ENCODE peak calls at places on chromosomes 5 and 9, in nine cellular contexts. M, Z, T, P, X, G, F, J and Y are unnamed samples.

GRCh38 chr5:73422164-73422563 is 26.4 kb downstream of the FOXD1 start:
- DNase-seq in T (no peak), J (no peak), P (no peak), M (no peak), F (no peak), X (no peak), G (no peak), Z (no peak), Y (no peak)

GRCh38 chr9:107174441-107174840 is 108.6 kb upstream of the RAD23B start:
- DNase-seq in M (no peak), J (peak; percentile 14), G (no peak), F (no peak), T (no peak), X (no peak), Z (no peak), P (no peak), Y (no peak)

GRCh38 chr9:87280421-87280820 is 217.2 kb upstream of the DAPK1 start:
- DNase-seq in P (no peak), T (no peak), Z (no peak), J (no peak), F (no peak), G (no peak), M (no peak), X (peak; percentile 55), Y (no peak)

GRCh38 chr5:37603072-37603471 is 224.0 kb downstream of the WDR70 start:
- DNase-seq in M (no peak), J (no peak), X (peak; percentile 15), P (no peak), T (no peak), Z (no peak), G (no peak), F (no peak), Y (no peak)

GRCh38 chr9:129183495-129184308 is 5.6 kb upstream of the IER5L start:
- DNase-seq in X (no peak), M (peak; percentile 67), Z (peak; percentile 59), J (no peak), T (no peak), P (no peak), F (no peak), G (no peak), Y (no peak)

GRCh38 chr5:74669824-74670223 is 15.2 kb upstream of the HEXB start:
- DNase-seq in M (no peak), J (no peak), Z (no peak), P (no peak), G (no peak), X (no peak), F (no peak), T (no peak), Y (no peak)

GRCh38 chr5:127369772-127370171 is 79.2 kb downstream of the MEGF10 start:
- DNase-seq in P (no peak), F (no peak), Z (no peak), X (no peak), G (no peak), J (no peak), M (peak; percentile 11), T (no peak), Y (no peak)

GRCh38 chr5:159657766-159658165 is 258.5 kb upstream of the ADRA1B start:
- DNase-seq in Z (no peak), J (no peak), F (no peak), M (no peak), G (no peak), T (no peak), X (no peak), P (no peak), Y (no peak)

GRCh38 chr5:142087920-142088679 is 20.5 kb upstream of the NDFIP1 start:
- DNase-seq in T (no peak), J (no peak), M (no peak), Z (no peak), P (no peak), F (no peak), G (no peak), X (no peak), Y (no peak)

GRCh38 chr5:72523960-72524582 is 16.9 kb upstream of the ZNF366 start:
- DNase-seq in P (peak; percentile 52), F (no peak), J (peak; percentile 96), Z (peak; percentile 64), G (no peak), M (peak; percentile 26), T (no peak), X (peak; percentile 94), Y (no peak)

GRCh38 chr9:98916660-98917059 is 27.0 kb upstream of the COL15A1 start:
- DNase-seq in M (peak; percentile 60), P (no peak), F (no peak), Z (peak; percentile 68), J (no peak), G (peak; percentile 47), T (no peak), X (peak; percentile 29), Y (no peak)

GRCh38 chr5:76422742-76423141 is 19.7 kb downstream of the IQGAP2 start:
- DNase-seq in P (no peak), F (no peak), T (no peak), M (no peak), G (no peak), Z (no peak), J (no peak), X (no peak), Y (no peak)

GRCh38 chr5:61327761-61328753 is 4.0 kb upstream of the ZSWIM6 start:
- DNase-seq in G (no peak), P (peak; percentile 58), F (no peak), X (peak; percentile 86), J (peak; percentile 94), Z (no peak), T (no peak), M (no peak), Y (no peak)

GRCh38 chr5:163115011-163115410 is 322.4 kb upstream of the CCNG1 start:
- DNase-seq in M (no peak), Z (no peak), X (no peak), G (no peak), J (no peak), F (no peak), P (no peak), T (no peak), Y (no peak)

GRCh38 chr5:18420711-18421110 is 786.5 kb downstream of the TAF11L14 start:
- DNase-seq in P (no peak), G (no peak), Z (no peak), F (no peak), T (no peak), J (no peak), X (no peak), M (no peak), Y (no peak)

GRCh38 chr5:146009020-146009419 is 72.6 kb downstream of the SH3RF2 start:
- DNase-seq in X (no peak), P (no peak), F (no peak), Z (no peak), G (no peak), M (no peak), T (no peak), J (no peak), Y (no peak)

GRCh38 chr5:146005723-146006122 is 69.3 kb downstream of the SH3RF2 start:
- DNase-seq in J (peak; percentile 54), F (no peak), T (no peak), G (no peak), P (no peak), X (peak; percentile 35), M (no peak), Z (no peak), Y (no peak)

GRCh38 chr5:146007973-146008372 is 71.6 kb downstream of the SH3RF2 start:
- DNase-seq in G (no peak), T (no peak), P (no peak), F (no peak), M (no peak), Z (no peak), X (no peak), J (no peak), Y (no peak)

GRCh38 chr5:146006470-146006869 is 70.1 kb downstream of the SH3RF2 start:
- DNase-seq in T (no peak), P (no peak), F (no peak), Z (no peak), G (no peak), J (no peak), X (no peak), M (no peak), Y (no peak)

DNA sequence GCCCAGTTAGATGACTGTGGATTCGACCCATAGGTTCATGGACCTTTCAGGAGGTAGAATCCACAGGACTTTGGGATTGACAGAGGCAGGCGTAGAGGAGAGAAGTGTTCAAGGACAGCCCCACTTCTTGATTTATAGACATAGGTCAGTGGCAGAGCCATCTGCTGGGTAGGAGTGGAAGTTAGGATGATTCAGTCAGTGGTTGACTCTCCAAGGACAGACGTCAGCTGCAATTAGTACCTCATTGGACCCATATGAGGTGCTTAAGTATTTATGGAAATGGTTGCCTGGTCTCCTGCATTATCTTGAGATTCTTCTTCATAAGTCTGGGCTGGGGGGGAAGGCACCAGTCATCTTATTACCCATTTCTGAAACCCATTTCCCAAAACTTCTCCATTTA is 70.9 kb downstream of the SH3RF2 start:
- DNase-seq in G (no peak), X (no peak), M (peak; percentile 23), T (no peak), P (no peak), F (no peak), Z (no peak), J (peak; percentile 17), Y (no peak)
- TF ChIP-seq CTCF in G (peak; percentile 29), X (no peak), M (peak; percentile 14), T (no peak), P (no peak), F (no peak), Z (peak; percentile 24), J (no peak), Y (no peak)

GRCh38 chr5:30343707-30344106 is 849.8 kb upstream of the CDH6 start:
- DNase-seq in J (no peak), G (no peak), T (no peak), M (no peak), X (no peak), P (no peak), Z (no peak), F (no peak), Y (no peak)
- TF ChIP-seq CTCF in J (no peak), G (no peak), T (no peak), M (no peak), X (no peak), P (no peak), Z (no peak), F (no peak), Y (no peak)

GRCh38 chr5:169768416-169768815 is 131.3 kb downstream of the DOCK2 start:
- DNase-seq in M (no peak), X (no peak), J (no peak), G (peak; percentile 19), P (no peak), Z (no peak), T (no peak), F (no peak), Y (no peak)
- TF ChIP-seq CTCF in M (no peak), X (no peak), J (no peak), G (no peak), P (no peak), Z (no peak), T (no peak), F (no peak), Y (no peak)

DNA sequence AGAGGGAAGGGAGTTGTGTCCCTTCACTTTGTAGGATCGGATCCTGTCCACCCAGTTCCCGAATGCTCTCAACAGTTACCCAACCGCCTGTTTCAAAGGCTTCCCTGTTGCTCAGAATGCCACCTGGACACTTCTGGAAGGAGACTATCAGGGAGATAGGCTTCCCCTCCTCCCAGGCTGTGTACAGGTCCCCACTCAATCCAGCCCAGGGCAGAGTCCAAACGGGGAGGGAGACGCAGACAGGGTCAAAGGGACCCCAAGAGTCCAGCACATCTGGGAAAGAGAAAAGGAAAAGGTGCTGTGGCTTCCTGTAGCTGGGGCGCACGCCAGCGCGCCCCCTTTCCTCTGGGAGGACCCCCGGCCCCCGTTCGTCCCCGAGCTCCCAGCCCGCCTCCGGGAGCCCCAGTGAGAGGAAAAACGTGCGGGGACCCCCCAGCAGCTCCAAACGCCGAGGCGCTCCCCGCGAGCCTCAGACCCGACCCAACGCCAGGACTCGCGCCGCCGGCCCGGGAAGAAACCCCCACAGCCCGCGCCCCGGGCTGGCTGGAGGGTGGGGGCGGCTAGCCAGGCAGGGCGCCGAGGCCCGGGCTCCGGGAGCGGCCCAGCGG is 640 bp downstream of the SURF4 start:
- DNase-seq in Z (peak; percentile 49), X (peak; percentile 42), P (peak; percentile 72), J (peak; percentile 61), F (no peak), M (peak; percentile 47), G (peak; percentile 55), T (no peak), Y (no peak)
- TF ChIP-seq CTCF in Z (peak; percentile 37), X (no peak), P (peak; percentile 79), J (no peak), F (no peak), M (peak; percentile 44), G (no peak), T (no peak), Y (no peak)